ENCODE peak calls at places on chromosomes 13 and 19, in seven cellular contexts. E is IMR-90, M is H1, Z is H9, Y is mesendoderm, F is neuronal stem cell, K is trophoblast cell. T is an unnamed sample.

GRCh38 chr13:91101436-91101835 is 246.1 kb upstream of the MIR17HG start:
- DNase-seq in M (no peak), E (no peak), Z (no peak), K (no peak), F (no peak), Y (peak; percentile 37), T (no peak)

GRCh38 chr13:79018166-79018565 is 359.2 kb upstream of the OBI1 start:
- DNase-seq in E (no peak), Y (peak; percentile 29), Z (no peak), K (no peak), F (no peak), M (no peak), T (no peak)

GRCh38 chr13:65063753-65064152 is 2166.4 kb downstream of the PCDH9 start:
- DNase-seq in K (no peak), E (peak; percentile 72), F (no peak), Y (no peak), Z (no peak), M (no peak), T (no peak)

GRCh38 chr19:35118268-35119026 is 2.8 kb downstream of the FXYD3 start:
- DNase-seq in M (no peak), E (no peak), K (no peak), Y (no peak), F (no peak), Z (no peak), T (no peak)

GRCh38 chr13:33723365-33723764 is 94.6 kb upstream of the RFC3 start:
- DNase-seq in M (no peak), E (no peak), Y (no peak), F (no peak), K (no peak), Z (no peak), T (peak; percentile 33)

GRCh38 chr13:108176685-108177274 is 38.6 kb downstream of the LIG4 start:
- DNase-seq in M (peak; percentile 81), F (no peak), K (no peak), Y (peak; percentile 57), Z (no peak), E (peak; percentile 22), T (peak; percentile 34)

GRCh38 chr19:48818234-48818823 is 7.5 kb upstream of the BCAT2 start:
- DNase-seq in F (no peak), M (no peak), Z (no peak), Y (no peak), K (no peak), E (no peak), T (no peak)

GRCh38 chr19:30682576-30683536 is 310.7 kb downstream of the ZNF536 start:
- DNase-seq in K (peak; percentile 29), Z (peak; percentile 63), E (peak; percentile 82), M (peak; percentile 82), Y (peak; percentile 62), F (peak; percentile 51), T (peak; percentile 71)

GRCh38 chr13:27379694-27380596 is 44.5 kb upstream of the GTF3A start:
- DNase-seq in M (peak; percentile 95), Y (peak; percentile 92), Z (peak; percentile 88), K (peak; percentile 46), E (peak; percentile 35), F (peak; percentile 69), T (peak; percentile 67)

GRCh38 chr19:19627716-19628498 is at the start of gene LPAR2:
- DNase-seq in F (peak; percentile 46), E (no peak), Y (peak; percentile 81), M (peak; percentile 89), K (peak; percentile 86), Z (peak; percentile 78), T (no peak)

GRCh38 chr19:10069046-10069445 is 17.1 kb upstream of the SHFL start:
- DNase-seq in F (no peak), Z (no peak), M (no peak), E (peak; percentile 10), K (no peak), Y (no peak), T (no peak)

GRCh38 chr13:98782654-98783053 is 30.2 kb upstream of the SLC15A1 start:
- DNase-seq in Z (no peak), F (no peak), Y (no peak), E (no peak), M (no peak), K (no peak), T (peak; percentile 9)

GRCh38 chr19:9370747-9371619 is 8.2 kb downstream of the ZNF177 start:
- DNase-seq in K (no peak), Z (no peak), F (no peak), Y (no peak), M (no peak), E (no peak), T (no peak)

GRCh38 chr13:100694722-100695644 is 20.4 kb upstream of the TMTC4 start:
- DNase-seq in E (peak; percentile 38), F (peak; percentile 17), M (peak; percentile 78), Z (peak; percentile 84), K (peak; percentile 19), Y (peak; percentile 83), T (peak; percentile 30)

GRCh38 chr19:6740589-6741348 is 1.3 kb downstream of the TRIP10 start:
- DNase-seq in Z (peak; percentile 69), Y (peak; percentile 62), K (peak; percentile 19), M (no peak), E (peak; percentile 19), F (peak; percentile 67), T (peak; percentile 55)

GRCh38 chr13:51643882-51644281 is 59.6 kb downstream of the WDFY2 start:
- DNase-seq in Z (no peak), E (peak; percentile 95), Y (peak; percentile 74), K (no peak), M (no peak), F (no peak), T (peak; percentile 94)

GRCh38 chr19:35155441-35155840 is 906 bp downstream of the FXYD5 start:
- DNase-seq in K (no peak), E (no peak), M (no peak), Z (no peak), Y (no peak), F (no peak), T (no peak)

GRCh38 chr13:98530236-98530635 is 46.7 kb downstream of the STK24 start:
- DNase-seq in Y (no peak), K (no peak), E (no peak), Z (no peak), M (no peak), F (no peak), T (no peak)

GRCh38 chr13:66513728-66514127 is 716.4 kb downstream of the PCDH9 start:
- DNase-seq in Z (no peak), E (peak; percentile 16), F (no peak), Y (no peak), K (no peak), M (no peak), T (peak; percentile 17)

GRCh38 chr13:36858285-36858684 is 39.3 kb downstream of the RFXAP start:
- DNase-seq in E (peak; percentile 65), Z (no peak), F (no peak), K (peak; percentile 15), Y (peak; percentile 84), M (no peak), T (peak; percentile 65)

GRCh38 chr13:48655291-48655690 is 1.6 kb downstream of the CYSLTR2 start:
- DNase-seq in K (no peak), M (no peak), Y (no peak), Z (no peak), F (no peak), E (no peak), T (no peak)

GRCh38 chr19:47143322-47144073 is 12.9 kb downstream of the SAE1 start:
- DNase-seq in Y (no peak), K (no peak), F (no peak), Z (no peak), M (no peak), E (no peak), T (no peak)
- H4K8ac ChIP-seq in Y (no peak overlapping the region), K (no peak overlapping the region), F (no peak overlapping the region), Z (no peak overlapping the region), M (no peak overlapping the region), E (no peak overlapping the region), T (no peak overlapping the region)

DNA sequence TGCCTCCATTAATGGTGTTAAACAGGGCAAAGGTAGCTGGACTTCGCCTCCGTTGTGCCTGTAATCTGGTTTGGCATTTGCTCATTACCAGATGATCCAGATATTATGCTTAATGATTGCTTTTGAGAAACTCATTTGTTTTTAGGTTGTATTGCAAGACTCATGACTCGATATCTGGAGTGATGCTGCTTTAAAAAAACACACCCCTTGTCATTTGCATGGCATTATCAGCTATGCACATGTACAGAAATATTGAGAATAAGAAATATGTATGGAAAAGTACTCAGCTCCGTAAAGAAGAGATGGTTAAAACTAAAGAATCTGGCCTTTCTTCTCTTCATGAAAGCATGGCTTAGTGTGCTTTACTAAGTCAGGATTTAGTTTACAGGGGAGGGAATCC is 95.0 kb downstream of the ARHGEF7 start:
- DNase-seq in E (no peak), Y (no peak), K (no peak), M (no peak), Z (no peak), F (no peak), T (no peak)
- H3K4me1 ChIP-seq in E (peaks cover 16% of the 10 kb centered on the region), Y (peaks cover 10% of the 10 kb centered on the region), K (peaks cover 27% of the 10 kb centered on the region), M (peaks cover 37% of the 10 kb centered on the region), Z (peaks cover 10% of the 10 kb centered on the region), F (peaks cover 40% of the 10 kb centered on the region), T (peaks cover 30% of the 10 kb centered on the region)

GRCh38 chr19:44683434-44684210 is 12.3 kb downstream of the CEACAM19 start:
- DNase-seq in F (no peak), K (no peak), M (no peak), Z (no peak), E (no peak), Y (no peak), T (no peak)

GRCh38 chr19:44686896-44687295 is 12.1 kb upstream of the CEACAM16 start:
- DNase-seq in Z (no peak), F (no peak), E (no peak), M (no peak), K (no peak), Y (no peak), T (no peak)

GRCh38 chr19:44687898-44688297 is 11.1 kb upstream of the CEACAM16 start:
- DNase-seq in E (no peak), M (no peak), Z (no peak), Y (no peak), F (no peak), K (no peak), T (no peak)

GRCh38 chr19:44684892-44685847 is 13.8 kb upstream of the CEACAM16 start:
- DNase-seq in M (no peak), K (no peak), E (peak; percentile 97), Z (peak; percentile 51), Y (peak; percentile 91), F (peak; percentile 17), T (peak; percentile 100)

DNA sequence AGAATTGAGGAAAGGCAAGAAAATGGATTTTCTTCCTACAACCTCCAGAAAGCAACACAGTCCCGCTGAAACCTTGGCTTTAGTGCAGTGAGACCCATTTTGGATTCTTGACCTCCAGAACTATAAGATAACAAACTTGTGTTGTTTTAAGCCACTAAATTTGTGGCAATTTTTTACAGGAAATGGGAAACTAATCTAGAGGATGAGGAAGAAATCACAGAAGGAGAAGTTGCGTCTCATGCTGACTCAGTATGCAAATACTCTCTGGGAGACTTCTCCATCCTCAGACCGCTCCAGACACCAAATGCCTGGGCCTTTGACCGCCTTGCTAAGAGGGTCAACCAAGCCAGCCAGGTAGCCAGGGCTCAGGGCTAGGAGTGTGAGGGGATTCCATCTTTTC is 13.1 kb upstream of the CEACAM16 start:
- DNase-seq in Y (no peak), F (no peak), K (no peak), Z (no peak), M (no peak), E (peak; percentile 74), T (peak; percentile 72)
- H4K8ac ChIP-seq in Y (no peak overlapping the region), F (no peak overlapping the region), K (no peak overlapping the region), Z (no peak overlapping the region), M (no peak overlapping the region), E (peak overlapping the region; percentile 21), T (no peak overlapping the region)

DNA sequence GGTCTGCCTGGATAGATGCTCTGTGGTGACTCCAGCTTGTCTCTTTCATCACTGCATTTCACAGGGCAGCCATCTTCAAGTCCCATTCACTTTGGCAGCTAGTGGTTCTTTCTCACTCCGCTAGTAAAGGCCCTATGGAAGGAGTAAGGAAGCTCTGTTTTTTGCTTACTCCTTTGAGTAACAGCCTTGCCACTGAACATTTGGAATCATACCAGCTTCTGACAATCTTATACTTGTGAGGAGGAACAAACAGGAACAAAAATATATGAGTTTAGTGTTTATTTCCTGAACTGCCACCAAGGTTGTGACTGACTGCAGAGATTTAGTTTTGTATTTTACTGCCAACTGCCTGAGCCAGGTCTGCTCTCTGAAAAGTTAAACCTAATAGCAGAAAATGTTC is 38.7 kb downstream of the KCTD4 start:
- DNase-seq in Z (no peak), M (no peak), E (peak; percentile 44), F (no peak), Y (no peak), K (no peak), T (peak; percentile 64)
- H3K4me1 ChIP-seq in Z (no peaks in the 10 kb centered on the region), M (no peaks in the 10 kb centered on the region), E (peaks cover 11% of the 10 kb centered on the region), F (peaks cover 2% of the 10 kb centered on the region), Y (no peaks in the 10 kb centered on the region), K (no peaks in the 10 kb centered on the region), T (peaks cover 4% of the 10 kb centered on the region)

T was measured in mesenchymal stem cell.